ENCODE peak calls at places on chromosomes 7 and 10, in ten cellular contexts. T is prostate gland, I is psoas muscle, H is left ventricle myocardium inferior, R is K562, B is ovary, C is Panc1, A is PC-3, E is spleen, J is colonic mucosa. O is an unnamed sample.

GRCh38 chr7:45982912-45983719 is 62.0 kb upstream of the IGFBP3 start:
- DNase-seq in J (peak; percentile 12), I (no peak), B (no peak), R (no peak), E (no peak), T (no peak), A (no peak), H (no peak), C (no peak), O (no peak)

GRCh38 chr10:16360001-16360400 is 76.8 kb upstream of the PTER start:
- DNase-seq in B (no peak), E (no peak), J (no peak), A (no peak), C (no peak), R (no peak), I (no peak), H (no peak), T (no peak), O (no peak)

GRCh38 chr10:104311184-104311720 is 27.0 kb downstream of the ITPRIP start:
- DNase-seq in A (no peak), T (no peak), C (no peak), R (no peak), H (no peak), I (no peak), J (no peak), E (no peak), B (peak; percentile 20), O (no peak)

GRCh38 chr7:155258233-155258575 is 39.5 kb upstream of the INSIG1 start:
- DNase-seq in I (peak; percentile 65), A (peak; percentile 68), T (peak; percentile 27), J (no peak), R (no peak), H (no peak), B (no peak), E (no peak), C (no peak), O (peak; percentile 9)

GRCh38 chr10:48713966-48714618 is 29.4 kb downstream of the WDFY4 start:
- DNase-seq in E (no peak), H (no peak), R (no peak), B (no peak), T (no peak), I (no peak), J (no peak), A (no peak), C (no peak), O (no peak)

GRCh38 chr7:27107391-27107900 is 5.0 kb upstream of the HOXA2 start:
- DNase-seq in E (no peak), J (peak; percentile 66), T (no peak), A (no peak), H (no peak), R (no peak), C (no peak), B (no peak), I (no peak), O (no peak)

GRCh38 chr7:135441791-135442190 is 68.1 kb downstream of the CNOT4 start:
- DNase-seq in E (no peak), A (peak; percentile 70), J (no peak), R (no peak), T (no peak), B (no peak), I (no peak), C (peak; percentile 7), H (no peak), O (no peak)

GRCh38 chr10:73517166-73517888 is 21.5 kb upstream of the PPP3CB start:
- DNase-seq in R (peak; percentile 83), T (no peak), H (no peak), B (no peak), A (peak; percentile 59), C (no peak), E (no peak), J (no peak), I (no peak), O (no peak)

GRCh38 chr10:76111986-76112825 is 680.8 kb downstream of the LRMDA start:
- DNase-seq in I (no peak), R (peak; percentile 17), T (no peak), A (no peak), E (no peak), B (no peak), J (no peak), H (no peak), C (no peak), O (no peak)

GRCh38 chr7:99173787-99174186 is 29.9 kb upstream of the SMURF1 start:
- DNase-seq in C (no peak), T (no peak), I (no peak), H (no peak), J (no peak), E (no peak), A (no peak), B (no peak), R (no peak), O (no peak)

GRCh38 chr7:2968176-2968575 is 75.5 kb downstream of the CARD11 start:
- DNase-seq in I (no peak), T (no peak), H (no peak), E (peak; percentile 51), J (no peak), B (no peak), R (no peak), C (no peak), A (no peak), O (no peak)

GRCh38 chr10:61628875-61629513 is 33.7 kb upstream of the CABCOCO1 start:
- DNase-seq in B (peak; percentile 31), R (no peak), I (no peak), H (no peak), E (no peak), C (peak; percentile 74), J (no peak), A (peak; percentile 100), T (no peak), O (no peak)

GRCh38 chr10:88941026-88941425 is 11.5 kb downstream of the ACTA2 start:
- DNase-seq in A (no peak), E (no peak), H (no peak), T (no peak), J (no peak), C (no peak), B (no peak), I (no peak), R (no peak), O (no peak)

GRCh38 chr7:124318716-124319115 is 285.8 kb upstream of the TMEM229A start:
- DNase-seq in J (no peak), T (no peak), B (no peak), R (no peak), I (no peak), H (no peak), E (no peak), A (peak; percentile 71), C (no peak), O (no peak)

GRCh38 chr7:124324262-124324661 is 291.4 kb upstream of the TMEM229A start:
- DNase-seq in B (no peak), A (peak; percentile 74), H (no peak), C (no peak), R (no peak), I (no peak), E (no peak), J (no peak), T (no peak), O (no peak)

GRCh38 chr7:124323597-124323996 is 290.7 kb upstream of the TMEM229A start:
- DNase-seq in R (no peak), E (no peak), B (no peak), I (no peak), A (no peak), H (no peak), T (no peak), C (no peak), J (no peak), O (no peak)

GRCh38 chr7:124322561-124322960 is 289.7 kb upstream of the TMEM229A start:
- DNase-seq in H (no peak), C (no peak), R (no peak), A (peak; percentile 62), E (no peak), J (no peak), I (no peak), B (no peak), T (no peak), O (no peak)
- TF ChIP-seq CTCF in H (no peak), C (no peak), R (no peak), A (no peak), E (no peak), J (no peak), I (no peak), B (no peak), T (no peak), O (no peak)

DNA sequence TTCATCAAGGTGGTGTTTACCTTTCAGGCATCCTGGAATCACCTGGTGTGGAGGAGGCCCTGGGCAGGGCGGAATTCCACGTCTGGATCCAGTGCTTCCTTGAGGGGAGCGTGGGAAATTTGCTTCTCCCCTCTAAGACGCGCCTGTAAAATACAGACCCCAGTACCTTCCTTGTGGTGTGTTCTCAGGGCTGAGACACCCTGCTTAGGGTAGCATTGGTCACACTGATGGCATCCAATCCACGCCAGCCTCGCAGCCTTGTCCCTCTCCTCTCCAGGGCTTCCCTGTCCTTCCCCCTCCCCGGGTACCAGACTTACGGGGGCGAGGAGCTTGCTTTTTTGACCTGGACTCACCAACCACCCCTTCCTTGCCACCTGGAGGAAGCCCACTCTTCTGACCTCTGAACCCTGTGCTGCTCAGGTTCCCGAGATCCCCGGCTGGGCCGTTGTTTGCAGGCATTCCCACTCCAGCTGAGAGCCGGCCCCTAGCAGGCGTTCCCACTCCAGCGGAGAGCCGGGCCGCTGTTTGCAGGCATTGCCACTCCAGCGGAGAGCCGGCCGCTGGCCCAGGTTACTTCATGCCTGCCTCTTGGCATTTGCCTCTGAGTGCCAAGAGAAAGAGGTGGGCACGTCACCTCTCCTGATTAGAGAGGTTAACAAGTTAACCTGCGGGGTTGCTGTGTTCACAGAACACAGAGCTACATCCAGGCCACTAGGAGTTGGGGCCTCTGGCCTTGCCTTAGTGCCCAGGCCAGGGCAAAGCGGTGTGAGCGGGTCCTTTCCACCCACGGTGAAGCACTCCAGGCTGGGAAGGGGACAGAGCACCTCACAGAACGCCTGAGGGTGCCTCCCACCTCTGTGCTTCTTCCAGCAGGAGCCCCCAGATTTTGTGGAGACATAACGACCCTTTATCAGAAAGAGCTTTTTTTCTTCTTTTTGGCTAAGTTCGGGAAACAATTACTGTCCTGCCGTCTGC is 254.0 kb upstream of the PPP2R2D start:
- DNase-seq in H (no peak), R (no peak), E (no peak), T (no peak), B (no peak), J (no peak), C (no peak), I (no peak), A (no peak), O (no peak)
- H3K9me3 ChIP-seq in H (no peaks in the 10 kb centered on the region), R (no peaks in the 10 kb centered on the region), E (no peaks in the 10 kb centered on the region), T (no peaks in the 10 kb centered on the region), B (no peaks in the 10 kb centered on the region), J (no peaks in the 10 kb centered on the region), C (no peaks in the 10 kb centered on the region), I (no peaks in the 10 kb centered on the region), A (no peaks in the 10 kb centered on the region), O (no peaks in the 10 kb centered on the region)

GRCh38 chr7:143408686-143409551 is at the start of gene EPHA1:
- DNase-seq in H (no peak), E (no peak), J (peak; percentile 81), I (no peak), B (no peak), C (no peak), A (peak; percentile 88), R (peak; percentile 90), T (peak; percentile 77), O (no peak)
- TF ChIP-seq CTCF in H (peak; percentile 45), E (no peak), J (peak; percentile 36), I (no peak), B (no peak), C (peak; percentile 38), A (peak; percentile 56), R (peak; percentile 50), T (peak; percentile 60), O (peak; percentile 30)

DNA sequence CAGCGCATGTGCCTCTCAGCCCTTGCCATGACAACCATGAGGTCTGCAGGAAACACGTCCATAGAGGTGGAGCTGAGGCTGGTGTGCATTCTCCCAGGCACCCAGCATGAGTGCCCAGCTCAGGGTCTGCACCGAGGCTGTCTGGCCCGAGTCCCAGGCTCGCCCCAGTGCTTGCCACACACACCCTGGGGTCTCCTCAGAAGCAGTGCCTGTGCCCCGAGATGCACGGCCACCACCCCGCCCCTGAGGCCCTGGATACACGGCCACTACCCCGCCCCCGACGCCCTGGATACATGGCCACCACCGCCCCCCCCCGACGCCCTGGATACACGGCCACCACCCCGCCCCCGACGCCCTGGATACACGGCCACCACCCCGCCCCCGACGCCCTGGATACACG is 529.7 kb downstream of the DNAJB6 start:
- DNase-seq in C (no peak), R (no peak), B (no peak), A (no peak), J (no peak), E (peak; percentile 51), H (no peak), I (no peak), T (no peak), O (no peak)
- H3K9me3 ChIP-seq in C (no peaks in the 10 kb centered on the region), R (no peaks in the 10 kb centered on the region), B (no peaks in the 10 kb centered on the region), A (no peaks in the 10 kb centered on the region), J (no peaks in the 10 kb centered on the region), E (no peaks in the 10 kb centered on the region), H (peaks cover 8% of the 10 kb centered on the region), I (no peaks in the 10 kb centered on the region), T (no peaks in the 10 kb centered on the region), O (peaks cover 3% of the 10 kb centered on the region)

O was measured in mucosa of descending colon.